ENCODE peak calls at places on chromosomes 13 and 19, in eight cellular contexts. J, O, E, P, V, W, L and U are unnamed samples.

GRCh38 chr13:35784286-35784951 is 307.9 kb upstream of the MAB21L1 start:
- DNase-seq in V (no peak), J (no peak), W (no peak), E (peak), L (no peak), O (no peak), P (no peak), U (no peak)

GRCh38 chr13:25901460-25902376 is 150.1 kb downstream of the SHISA2 start:
- DNase-seq in P (no peak), W (no peak), O (peak), L (no peak), J (no peak), V (no peak), E (peak), U (peak)

GRCh38 chr13:114118086-114118762 is 14.2 kb downstream of the RASA3 start:
- DNase-seq in E (no peak), P (no peak), V (no peak), O (no peak), W (no peak), J (no peak), L (no peak), U (no peak)

GRCh38 chr13:48862572-48862971 is 113.1 kb upstream of the FNDC3A start:
- DNase-seq in L (no peak), V (no peak), E (no peak), O (no peak), P (no peak), J (peak), W (no peak), U (peak)

GRCh38 chr13:18959229-18959628 is 222.4 kb downstream of the TUBA3C start:
- DNase-seq in L (no peak), W (no peak), P (no peak), O (no peak), E (no peak), V (peak), J (no peak), U (no peak)

GRCh38 chr19:54674021-54674617 is 11.3 kb downstream of the LILRB4 start:
- DNase-seq in E (peak), O (peak), W (no peak), L (peak), V (no peak), P (no peak), J (no peak), U (peak)

GRCh38 chr19:16637535-16637934 is 9.5 kb upstream of the MED26 start:
- DNase-seq in V (no peak), J (no peak), W (no peak), P (no peak), E (peak), O (no peak), L (no peak), U (peak)

GRCh38 chr13:50762969-50763568 is 80.4 kb downstream of the DLEU7 start:
- DNase-seq in J (no peak), O (no peak), V (no peak), P (no peak), W (no peak), L (no peak), E (no peak), U (no peak)

GRCh38 chr19:21472507-21472906 is 32.9 kb upstream of the ZNF429 start:
- DNase-seq in V (no peak), P (no peak), W (no peak), O (no peak), L (no peak), J (no peak), E (no peak), U (no peak)

GRCh38 chr19:33905937-33906577 is 109.4 kb downstream of the KCTD15 start:
- DNase-seq in P (peak), E (no peak), J (no peak), V (peak), L (peak), O (peak), W (peak), U (peak)

GRCh38 chr13:50334944-50335343 is 319.7 kb downstream of the KCNRG start:
- DNase-seq in E (no peak), V (no peak), W (no peak), O (peak), J (no peak), P (no peak), L (no peak), U (peak)

GRCh38 chr13:38905861-38906260 is 84.8 kb downstream of the STOML3 start:
- DNase-seq in O (no peak), E (no peak), P (no peak), V (no peak), L (no peak), J (no peak), W (no peak), U (no peak)

GRCh38 chr19:46732966-46733692 is 12.7 kb upstream of the FKRP start:
- DNase-seq in J (no peak), L (no peak), O (no peak), W (no peak), E (peak), P (no peak), V (peak), U (peak)

GRCh38 chr19:883661-884211 is 9.3 kb downstream of the MED16 start:
- DNase-seq in L (no peak), O (no peak), P (no peak), J (no peak), V (no peak), E (no peak), W (no peak), U (no peak)

GRCh38 chr19:38441660-38442348 is 8.3 kb downstream of the RYR1 start:
- DNase-seq in L (no peak), O (peak), P (no peak), V (no peak), E (no peak), J (no peak), W (no peak), U (peak)

GRCh38 chr19:45595814-45596213 is 6.2 kb downstream of the GPR4 start:
- DNase-seq in P (no peak), E (peak), L (no peak), V (no peak), W (peak), O (no peak), J (no peak), U (peak)

GRCh38 chr13:92317066-92317465 is 909.5 kb upstream of the GPC6 start:
- DNase-seq in V (no peak), W (no peak), O (peak), P (no peak), L (no peak), J (no peak), E (peak), U (peak)

GRCh38 chr19:21323000-21323399 is 6.2 kb downstream of the ZNF708 start:
- DNase-seq in L (no peak), P (no peak), J (no peak), W (no peak), V (no peak), O (peak), E (no peak), U (no peak)

GRCh38 chr19:1168877-1169791 is 4.9 kb downstream of the SBNO2 start:
- DNase-seq in J (no peak), O (peak), P (peak), V (peak), E (peak), W (no peak), L (peak), U (peak)

GRCh38 chr13:36986462-36987240 is 12.5 kb downstream of the ALG5 start:
- DNase-seq in J (no peak), W (no peak), V (no peak), P (no peak), O (peak), E (peak), L (peak), U (peak)

GRCh38 chr13:72489751-72490150 is 237.7 kb downstream of the MZT1 start:
- DNase-seq in J (no peak), V (no peak), P (no peak), L (no peak), O (no peak), E (no peak), W (no peak), U (no peak)

GRCh38 chr19:39444598-39445257 is 654 bp upstream of the SUPT5H start:
- DNase-seq in L (peak), W (no peak), O (peak), P (no peak), E (peak), V (no peak), J (no peak), U (peak)

GRCh38 chr19:10740798-10741197 is 22.9 kb downstream of the DNM2 start:
- DNase-seq in O (no peak), V (no peak), P (no peak), J (no peak), L (no peak), W (no peak), E (no peak), U (no peak)

GRCh38 chr19:54572696-54573311 is 786 bp upstream of the LILRA2 start:
- DNase-seq in O (no peak), V (no peak), J (peak), W (peak), E (no peak), P (no peak), L (no peak), U (no peak)

GRCh38 chr13:33099860-33100259 is 83.6 kb downstream of the KL start:
- DNase-seq in E (no peak), P (no peak), W (no peak), L (no peak), J (no peak), V (no peak), O (no peak), U (no peak)

GRCh38 chr13:110506859-110507566 is 54.5 kb downstream of the RAB20 start:
- DNase-seq in J (peak), O (peak), P (peak), V (peak), L (no peak), E (no peak), W (peak), U (peak)

GRCh38 chr13:97588993-97589392 is 155.0 kb downstream of the RAP2A start:
- DNase-seq in L (no peak), W (no peak), P (no peak), E (no peak), O (no peak), V (no peak), J (no peak), U (no peak)
- TF ChIP-seq CTCF in L (no peak), W (no peak), P (no peak), E (no peak), O (no peak), V (no peak), J (no peak), U (no peak)

GRCh38 chr13:101714195-101714594 is 261.7 kb downstream of the ITGBL1 start:
- DNase-seq in O (no peak), V (no peak), L (no peak), P (no peak), W (no peak), J (no peak), E (no peak), U (no peak)
- H3K4me3 ChIP-seq in O (no peak), V (no peak), L (no peak), P (no peak), W (no peak), J (no peak), E (no peak), U (no peak)

GRCh38 chr13:97030705-97031452 is 36.6 kb upstream of the OXGR1 start:
- DNase-seq in P (no peak), W (no peak), O (peak), J (no peak), V (no peak), E (peak), L (peak), U (peak)

GRCh38 chr13:97026759-97027555 is 32.7 kb upstream of the OXGR1 start:
- DNase-seq in L (no peak), V (no peak), W (no peak), P (no peak), J (no peak), O (peak), E (peak), U (no peak)

DNA sequence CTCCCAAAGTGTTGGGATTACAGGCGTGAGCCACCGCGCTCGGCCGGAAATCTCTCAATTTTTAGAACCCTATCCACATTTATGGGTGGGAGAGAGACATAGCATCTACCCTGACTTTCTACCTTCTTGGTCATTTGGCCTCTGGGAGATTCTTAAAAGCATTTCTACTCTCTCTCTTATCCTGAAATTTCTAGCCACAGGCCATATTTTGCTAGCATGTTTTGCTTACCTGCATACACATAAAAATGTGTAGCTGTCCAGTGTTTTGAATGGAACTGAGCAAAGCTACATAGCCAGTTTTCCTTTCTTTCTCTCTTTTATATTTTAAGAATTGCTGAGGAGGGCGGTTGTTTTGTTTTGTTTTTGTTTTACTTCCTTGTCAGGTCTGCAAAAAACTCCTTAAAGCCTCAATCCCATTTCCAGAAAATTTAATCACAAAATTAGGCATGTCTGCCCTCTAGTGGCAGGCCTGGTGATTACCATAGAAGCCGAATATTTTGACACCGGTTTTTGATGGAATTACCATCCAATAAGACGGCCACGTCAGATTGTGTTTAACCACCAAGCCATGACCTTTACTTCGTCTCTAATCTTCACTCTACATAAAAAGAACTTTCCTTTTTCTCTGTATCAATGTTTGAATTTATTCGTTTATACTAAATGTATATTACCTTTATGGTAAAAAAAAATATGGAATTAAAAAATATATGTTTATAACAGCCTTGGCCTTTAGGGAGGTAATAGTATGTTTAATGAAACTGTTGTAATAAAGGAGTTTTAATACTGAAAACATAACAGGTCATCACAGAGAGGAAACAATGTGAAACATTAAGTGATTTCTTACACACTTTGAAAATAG is 34.4 kb upstream of the OXGR1 start:
- DNase-seq in W (peak), E (peak), V (no peak), L (peak), J (peak), O (peak), P (peak), U (peak)
- TF ChIP-seq CTCF in W (peak), E (peak), V (peak), L (peak), J (peak), O (peak), P (peak), U (peak)

GRCh38 chr13:30359999-30360398 is 52.6 kb upstream of the KATNAL1 start:
- DNase-seq in E (no peak), O (no peak), V (no peak), P (no peak), W (no peak), J (no peak), L (no peak), U (no peak)
- H3K4me3 ChIP-seq in E (no peak), O (no peak), V (no peak), P (no peak), W (no peak), J (no peak), L (no peak), U (no peak)

GRCh38 chr19:13429563-13429962 is 76.7 kb downstream of the CACNA1A start:
- DNase-seq in W (no peak), E (no peak), P (no peak), O (peak), J (no peak), L (no peak), V (no peak), U (no peak)

GRCh38 chr19:13430790-13431582 is 75.3 kb downstream of the CACNA1A start:
- DNase-seq in O (peak), L (peak), E (peak), P (no peak), J (peak), V (peak), W (peak), U (peak)

GRCh38 chr19:13425151-13425550 is 81.1 kb downstream of the CACNA1A start:
- DNase-seq in J (no peak), L (no peak), P (no peak), V (no peak), E (no peak), O (no peak), W (no peak), U (no peak)

GRCh38 chr19:13427273-13428051 is 78.8 kb downstream of the CACNA1A start:
- DNase-seq in J (no peak), V (no peak), O (no peak), W (no peak), E (no peak), P (no peak), L (no peak), U (no peak)

GRCh38 chr19:13428352-13428751 is 77.9 kb downstream of the CACNA1A start:
- DNase-seq in P (no peak), W (no peak), J (peak), L (peak), E (peak), V (no peak), O (peak), U (peak)
- TF ChIP-seq CTCF in P (no peak), W (peak), J (no peak), L (peak), E (peak), V (peak), O (peak), U (peak)

DNA sequence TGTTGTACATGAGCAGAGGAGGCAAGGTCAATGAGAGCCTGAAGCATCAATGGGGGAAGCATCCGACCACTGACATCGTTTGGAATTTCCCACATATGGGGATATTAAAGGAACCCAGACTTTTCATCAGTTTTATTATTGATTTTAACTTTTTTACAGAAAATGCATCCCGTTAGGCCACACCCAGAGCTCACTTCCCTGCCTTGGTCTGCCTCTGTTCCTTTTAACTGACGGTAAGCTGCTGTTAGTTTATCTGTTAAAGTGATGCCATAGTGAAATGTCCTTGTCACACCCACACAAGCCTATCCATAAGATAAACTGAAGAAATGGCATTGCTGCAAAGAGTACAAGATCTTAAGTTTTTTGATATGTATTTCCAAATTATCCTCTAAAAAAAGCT is 43.9 kb downstream of the MIPEP start:
- DNase-seq in L (no peak), O (no peak), E (no peak), P (no peak), J (no peak), W (no peak), V (no peak), U (no peak)
- H3K4me3 ChIP-seq in L (no peak), O (no peak), E (no peak), P (no peak), J (no peak), W (no peak), V (no peak), U (no peak)

DNA sequence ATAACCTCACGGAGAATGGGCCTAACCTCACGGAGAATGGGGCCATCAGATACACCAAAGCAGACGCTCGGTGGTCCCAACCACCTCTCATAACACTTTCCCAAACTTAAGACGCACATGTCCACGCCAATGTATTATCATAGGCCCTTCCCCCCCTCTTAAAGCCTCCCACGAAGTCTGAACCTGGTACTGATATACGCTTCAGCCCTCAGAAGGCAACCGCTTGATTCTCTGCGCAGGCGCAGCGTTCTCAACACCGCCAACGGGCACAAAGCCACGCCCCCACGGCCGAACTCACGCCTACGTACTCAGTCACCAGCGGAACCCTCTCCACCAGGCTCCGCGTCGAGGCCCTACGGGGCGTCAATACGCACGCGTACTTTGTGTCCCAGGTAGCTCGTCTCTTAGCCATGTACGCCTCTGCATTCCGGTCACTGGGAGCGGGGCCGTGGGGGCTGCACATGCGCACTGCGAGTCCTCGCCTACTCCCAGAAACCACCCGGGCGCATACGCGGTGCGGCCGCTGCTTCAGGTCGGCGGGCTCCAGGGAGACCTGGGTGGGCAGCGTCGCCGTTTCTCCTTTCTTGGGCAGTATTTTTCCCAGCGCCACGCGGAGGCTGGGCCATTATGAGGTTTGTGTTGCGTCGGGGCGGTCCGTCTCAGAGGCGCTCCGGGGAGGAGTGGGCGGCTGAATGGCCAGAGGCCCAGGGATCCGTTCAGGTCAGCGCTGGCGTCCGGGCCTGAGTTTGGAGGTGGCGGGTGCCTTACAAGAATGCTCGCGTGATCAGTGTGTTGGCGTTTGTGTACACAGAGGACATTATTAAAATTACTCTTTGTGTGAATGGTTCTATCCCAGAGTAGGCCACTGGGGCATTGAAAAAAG is 25.3 kb downstream of the ZNF582 start:
- DNase-seq in P (peak), V (peak), J (peak), W (peak), O (peak), E (peak), L (peak), U (peak)
- TF ChIP-seq CTCF in P (no peak), V (no peak), J (peak), W (no peak), O (no peak), E (no peak), L (peak), U (no peak)

GRCh38 chr19:40923934-40924391 is 41.9 kb upstream of the CYP2A7 start:
- DNase-seq in L (no peak), V (no peak), J (no peak), O (no peak), P (no peak), E (no peak), W (no peak), U (no peak)
- H3K4me3 ChIP-seq in L (no peak), V (no peak), J (no peak), O (no peak), P (no peak), E (no peak), W (no peak), U (no peak)

GRCh38 chr19:49475995-49476880 is 2.2 kb downstream of the FLT3LG start:
- DNase-seq in E (no peak), V (peak), W (no peak), L (no peak), P (no peak), O (peak), J (no peak), U (no peak)
- TF ChIP-seq CTCF in E (peak), V (peak), W (peak), L (peak), P (no peak), O (peak), J (peak), U (peak)